ENCODE peak calls at places on chromosome 15, in nine cellular contexts. I is cardiac muscle cell; H is fibroblast of lung; Y is uterus; A is neuronal stem cell; K is CD8-positive, alpha-beta T cell; P is A549; J is left ventricle myocardium inferior; U is naive thymus-derived CD4-positive, alpha-beta T cell. Z is an unnamed sample.

GRCh38 chr15:63395730-63396545 is 14.3 kb upstream of the CA12 start:
- DNase-seq in I (no peak), H (no peak), Y (no peak), A (no peak), K (no peak), P (no peak), J (no peak), U (no peak), Z (no peak)

GRCh38 chr15:91857772-91858171 is 4.3 kb downstream of the SLCO3A1 start:
- DNase-seq in I (no peak), H (no peak), Y (no peak), A (no peak), K (peak; percentile 49), P (no peak), J (no peak), U (peak; percentile 52), Z (no peak)

GRCh38 chr15:74392402-74392876 is 25.0 kb upstream of the CYP11A1 start:
- DNase-seq in I (no peak), H (peak; percentile 61), Y (no peak), A (no peak), K (no peak), P (no peak), J (no peak), U (no peak), Z (no peak)

GRCh38 chr15:45439521-45439931 is 61.2 kb upstream of the GATM start:
- DNase-seq in I (no peak), H (no peak), Y (no peak), A (no peak), K (no peak), P (no peak), J (no peak), U (no peak), Z (no peak)

GRCh38 chr15:31435891-31436628 is 109.4 kb downstream of the KLF13 start:
- DNase-seq in I (no peak), H (no peak), Y (peak; percentile 63), A (no peak), K (peak; percentile 45), P (no peak), J (no peak), U (no peak), Z (peak; percentile 82)

GRCh38 chr15:71120428-71120944 is 5.2 kb downstream of the THSD4 start:
- DNase-seq in I (no peak), H (no peak), Y (no peak), A (no peak), K (no peak), P (no peak), J (no peak), U (no peak), Z (no peak)

GRCh38 chr15:84702961-84703482 is 12.9 kb downstream of the SEC11A start:
- DNase-seq in I (no peak), H (peak; percentile 56), Y (peak; percentile 76), A (no peak), K (no peak), P (no peak), J (peak; percentile 34), U (no peak), Z (peak; percentile 74)

GRCh38 chr15:74121040-74121439 is 9.3 kb upstream of the ISLR2 start:
- DNase-seq in I (no peak), H (no peak), Y (no peak), A (no peak), K (no peak), P (no peak), J (no peak), U (no peak), Z (no peak)

GRCh38 chr15:55060831-55061230 is 135.9 kb downstream of the RSL24D1 start:
- DNase-seq in I (no peak), H (no peak), Y (no peak), A (no peak), K (no peak), P (no peak), J (no peak), U (no peak), Z (no peak)

GRCh38 chr15:83285979-83286553 is 1.6 kb upstream of the BNC1 start:
- DNase-seq in I (no peak), H (peak; percentile 95), Y (no peak), A (no peak), K (no peak), P (peak; percentile 49), J (no peak), U (no peak), Z (no peak)

DNA sequence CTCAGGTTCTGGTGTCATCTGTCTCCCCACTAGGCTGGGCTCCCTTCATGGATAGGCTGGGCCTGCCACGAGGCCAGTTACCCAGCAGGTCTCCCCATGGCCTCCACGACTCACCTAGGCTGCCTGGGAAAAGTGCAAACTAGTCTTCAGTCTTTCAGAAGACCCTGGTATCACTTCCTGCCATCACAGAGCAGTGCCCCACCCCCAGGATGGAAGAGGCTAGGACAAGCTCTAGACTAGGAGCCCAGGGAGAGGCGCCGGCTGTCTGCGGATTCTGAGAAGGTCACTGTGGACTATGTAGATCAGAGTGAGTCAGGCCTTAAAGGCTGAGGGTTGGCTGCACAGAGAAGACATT is 63.7 kb downstream of the CORO2B start:
- DNase-seq in I (no peak), H (no peak), Y (no peak), A (no peak), K (no peak), P (no peak), J (no peak), U (no peak), Z (no peak)
- H3K4me3 ChIP-seq in I (no peak overlapping the region), H (no peak overlapping the region), Y (no peak overlapping the region), A (no peak overlapping the region), K (no peak overlapping the region), P (no peak overlapping the region), J (no peak overlapping the region), U (no peak overlapping the region), Z (no peak overlapping the region)

DNA sequence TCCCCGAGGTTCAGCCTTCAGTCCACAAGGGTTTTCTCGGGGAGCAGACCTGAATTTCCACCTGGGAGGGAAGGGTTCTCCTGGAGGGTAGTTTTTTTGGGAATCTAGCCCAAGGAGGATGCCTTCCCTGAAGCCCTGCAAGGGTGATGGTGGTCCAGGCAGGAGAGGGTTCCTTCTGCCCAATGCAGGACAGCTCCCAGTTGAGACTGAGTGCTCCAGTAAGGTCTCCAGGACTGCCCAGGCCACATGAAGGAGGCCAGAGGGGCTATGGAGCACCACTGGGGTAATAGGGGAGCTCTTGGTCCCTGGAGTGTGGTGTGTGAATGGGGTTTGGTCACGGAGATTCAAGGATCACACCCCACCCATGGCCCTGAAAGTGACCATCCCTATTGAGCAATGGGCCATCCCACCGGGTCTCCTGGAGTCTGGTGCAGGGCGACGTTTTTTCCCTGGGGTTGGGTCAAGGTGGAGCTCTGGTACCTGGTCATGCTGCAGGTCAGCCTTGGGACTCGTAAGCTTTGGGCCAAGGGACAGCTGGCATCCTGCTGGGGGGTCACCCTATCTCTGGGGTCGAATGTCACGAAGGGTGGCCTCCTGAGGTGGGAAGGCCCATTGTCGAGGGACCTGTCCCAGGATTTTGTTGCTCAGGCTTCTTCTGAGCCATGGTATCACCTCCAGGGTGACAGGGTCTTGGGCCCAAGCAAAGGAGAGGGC is 196.5 kb downstream of the UBE3A start:
- DNase-seq in I (no peak), H (no peak), Y (peak; percentile 5), A (no peak), K (no peak), P (no peak), J (peak; percentile 2), U (no peak), Z (peak; percentile 28)
- H3K9me3 ChIP-seq in I (no peaks in the 10 kb centered on the region), H (no peaks in the 10 kb centered on the region), Y (no peaks in the 10 kb centered on the region), A (peaks cover 4% of the 10 kb centered on the region), K (no peaks in the 10 kb centered on the region), P (no peaks in the 10 kb centered on the region), J (peaks cover 46% of the 10 kb centered on the region), U (no peaks in the 10 kb centered on the region), Z (no peaks in the 10 kb centered on the region)

DNA sequence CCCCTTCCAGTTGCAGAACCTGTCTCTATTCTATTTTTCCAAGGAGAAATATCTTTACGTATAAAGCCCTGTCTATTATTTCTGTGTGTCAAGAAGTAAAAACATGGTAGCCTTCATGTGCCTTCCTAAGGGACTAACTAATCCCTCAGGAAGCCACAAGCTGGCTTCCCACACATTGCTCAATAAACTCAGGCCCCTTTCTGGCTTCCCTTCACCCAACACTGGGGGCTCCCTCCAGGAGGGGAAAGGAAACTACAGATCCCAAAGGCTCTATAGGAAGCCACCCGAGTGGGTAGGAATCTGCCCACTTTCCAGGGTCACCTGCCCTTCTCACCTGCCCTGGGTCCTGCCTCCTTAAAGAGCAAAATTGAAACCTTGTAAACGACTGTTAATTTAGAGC is 4.6 kb downstream of the TLE3 start:
- DNase-seq in I (no peak), H (no peak), Y (no peak), A (no peak), K (no peak), P (no peak), J (no peak), U (no peak), Z (no peak)
- H3K27ac ChIP-seq in I (no peak overlapping the region), H (no peak overlapping the region), Y (peak overlapping the region; percentile 10), A (no peak overlapping the region), K (no peak overlapping the region), P (no peak overlapping the region), J (no peak overlapping the region), U (no peak overlapping the region), Z (peak overlapping the region; percentile 97)

GRCh38 chr15:60480149-60480548 is 1.2 kb upstream of the ICE2 start:
- DNase-seq in I (no peak), H (no peak), Y (no peak), A (no peak), K (no peak), P (no peak), J (no peak), U (peak; percentile 10), Z (no peak)
- H3K4me3 ChIP-seq in I (no peak overlapping the region), H (no peak overlapping the region), Y (no peak overlapping the region), A (no peak overlapping the region), K (peak overlapping the region; percentile 68), P (no peak overlapping the region), J (no peak overlapping the region), U (peak overlapping the region; percentile 83), Z (no peak overlapping the region)

DNA sequence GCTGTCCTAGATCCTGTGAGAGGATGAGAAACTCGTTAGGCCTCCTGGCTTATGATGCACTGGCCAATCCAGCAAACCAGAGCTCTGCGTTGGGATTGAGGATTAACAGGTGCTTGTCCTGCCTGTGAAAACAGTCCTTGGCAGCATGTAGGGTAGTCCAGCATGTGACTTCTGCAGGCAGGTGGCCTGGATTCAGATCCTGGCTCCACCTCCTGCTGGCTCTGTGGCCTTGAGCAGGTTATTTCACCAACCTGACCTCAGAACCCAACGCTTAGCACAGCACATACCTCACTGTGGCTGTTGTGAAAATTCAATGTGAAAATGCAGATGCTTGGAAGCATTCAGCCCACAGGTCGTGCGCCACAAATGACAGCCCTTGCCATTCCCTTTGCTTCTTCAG is 33.6 kb downstream of the PLA2G4D start:
- DNase-seq in I (no peak), H (no peak), Y (no peak), A (no peak), K (no peak), P (no peak), J (no peak), U (no peak), Z (no peak)
- H3K9me3 ChIP-seq in I (no peaks in the 10 kb centered on the region), H (no peaks in the 10 kb centered on the region), Y (no peaks in the 10 kb centered on the region), A (no peaks in the 10 kb centered on the region), K (no peaks in the 10 kb centered on the region), P (no peaks in the 10 kb centered on the region), J (no peaks in the 10 kb centered on the region), U (no peaks in the 10 kb centered on the region), Z (no peaks in the 10 kb centered on the region)

GRCh38 chr15:75695634-75696302 is 16.9 kb downstream of the CSPG4 start:
- DNase-seq in I (no peak), H (no peak), Y (no peak), A (no peak), K (no peak), P (no peak), J (no peak), U (no peak), Z (no peak)
- H3K27ac ChIP-seq in I (no peak overlapping the region), H (peak overlapping the region; percentile 97), Y (peak overlapping the region; percentile 92), A (no peak overlapping the region), K (no peak overlapping the region), P (no peak overlapping the region), J (peak overlapping the region; percentile 71), U (no peak overlapping the region), Z (peak overlapping the region; percentile 96)

GRCh38 chr15:100880897-100881242 is 1.2 kb downstream of the ALDH1A3 start:
- DNase-seq in I (no peak), H (no peak), Y (no peak), A (no peak), K (no peak), P (no peak), J (no peak), U (no peak), Z (no peak)
- H3K4me3 ChIP-seq in I (no peak overlapping the region), H (no peak overlapping the region), Y (peak overlapping the region; percentile 50), A (no peak overlapping the region), K (no peak overlapping the region), P (no peak overlapping the region), J (peak overlapping the region; percentile 66), U (no peak overlapping the region), Z (no peak overlapping the region)

Z was measured in tibial artery.